ENCODE peak calls at places on chromosomes 16 and 17, in ten cellular contexts. J is nucleus accumbens; F is NCI-H1436 treated with DMSO at 0.1 percent for 48 hours; R is activated naive CD4-positive, alpha-beta T cell treated with Interleukin-2 at 50 U/mL for 16 hours; Z is Daoy; W is NCI-H1105 treated with DMSO at 0.1 percent for 48 hours; K is choroid plexus epithelial cell; X is cardiac septum; H is T-helper 1 cell; B is DMS79 treated with DMSO at 0.1 percent for 48 hours. P is an unnamed sample.

GRCh38 chr16:86635181-86635580 is 56.8 kb downstream of the FOXL1 start:
- DNase-seq in B (no peak), K (peak; percentile 43), R (no peak), H (no peak), Z (peak; percentile 49), X (no peak), F (no peak), W (no peak), J (no peak), P (no peak)

GRCh38 chr17:68616334-68616733 is 15.2 kb upstream of the FAM20A start:
- DNase-seq in R (no peak), X (no peak), B (no peak), K (no peak), Z (no peak), W (no peak), J (no peak), F (no peak), H (no peak), P (no peak)

GRCh38 chr16:79599837-79600635 is 501 bp downstream of the MAF start:
- DNase-seq in B (no peak), W (peak; percentile 45), H (no peak), J (peak; percentile 78), F (no peak), Z (peak; percentile 70), X (no peak), K (peak; percentile 49), R (peak; percentile 55), P (no peak)

GRCh38 chr17:42814633-42815399 is 9.3 kb downstream of the BECN1 start:
- DNase-seq in F (no peak), R (no peak), X (no peak), H (no peak), B (peak; percentile 91), W (no peak), J (no peak), Z (peak; percentile 84), K (peak; percentile 44), P (peak; percentile 64)

GRCh38 chr17:72518333-72518732 is 397.5 kb downstream of the SOX9 start:
- DNase-seq in B (no peak), H (no peak), W (no peak), R (no peak), K (no peak), F (no peak), X (no peak), J (no peak), Z (no peak), P (no peak)

GRCh38 chr16:29742683-29743275 is 3.0 kb downstream of the C16orf54 start:
- DNase-seq in W (peak; percentile 5), B (peak; percentile 21), K (no peak), F (no peak), J (no peak), Z (no peak), X (no peak), H (no peak), R (no peak), P (no peak)

GRCh38 chr16:65446441-65446840 is 324.6 kb upstream of the CDH11 start:
- DNase-seq in F (no peak), H (no peak), W (no peak), X (no peak), R (no peak), J (no peak), Z (no peak), B (no peak), K (no peak), P (no peak)

GRCh38 chr16:78259883-78260282 is 160.4 kb downstream of the WWOX start:
- DNase-seq in J (no peak), B (no peak), X (no peak), Z (no peak), F (no peak), K (no peak), H (no peak), W (no peak), R (no peak), P (no peak)

GRCh38 chr17:29412780-29413565 is 22.8 kb downstream of the TAOK1 start:
- DNase-seq in R (no peak), J (no peak), K (peak; percentile 45), W (no peak), Z (peak; percentile 49), B (no peak), F (no peak), X (no peak), H (no peak), P (no peak)

GRCh38 chr17:38970128-38970527 is 2.9 kb upstream of the FBXO47 start:
- DNase-seq in H (no peak), F (no peak), J (no peak), K (no peak), W (no peak), Z (no peak), B (no peak), X (no peak), R (no peak), P (no peak)

GRCh38 chr17:79997004-79997673 is 38.5 kb downstream of the TBC1D16 start:
- DNase-seq in W (no peak), B (no peak), X (peak; percentile 83), Z (no peak), K (peak; percentile 52), R (peak; percentile 68), F (no peak), H (peak; percentile 73), J (no peak), P (no peak)